ENCODE peak calls at places on chromosomes 13 and 19, in seven cellular contexts. Q is activated CD4-positive, alpha-beta T cell treated with anti-CD3 and anti-CD28 coated beads, Interleukin-2, amount 10 ng/mL, durations not matched to agents 7 days and 5 days; I is neural crest cell; L is central memory CD4-positive, alpha-beta T cell; M is tibial nerve; T is ecto neural progenitor cell; B is CD8-positive, alpha-beta memory T cell. E is an unnamed sample.

GRCh38 chr13:41780736-41781708 is 179.9 kb downstream of the VWA8 start:
- DNase-seq in Q (no peak), I (no peak), L (no peak), M (no peak), T (no peak), B (no peak), E (no peak)

GRCh38 chr13:42011601-42012401 is 36.6 kb upstream of the DGKH start:
- DNase-seq in Q (no peak), I (no peak), L (no peak), M (no peak), T (no peak), B (no peak), E (no peak)

GRCh38 chr13:111058796-111059506 is 56.2 kb upstream of the ARHGEF7 start:
- DNase-seq in Q (no peak), I (no peak), L (no peak), M (no peak), T (no peak), B (no peak), E (no peak)

GRCh38 chr19:35216026-35216832 is 12.3 kb downstream of the FAM187B start:
- DNase-seq in Q (no peak), I (no peak), L (no peak), M (no peak), T (no peak), B (no peak), E (no peak)

GRCh38 chr13:111623743-111624505 is 303.5 kb downstream of the TEX29 start:
- DNase-seq in Q (no peak), I (no peak), L (no peak), M (no peak), T (peak; percentile 43), B (no peak), E (no peak)

GRCh38 chr13:23289917-23290357 is 109.2 kb downstream of the SGCG start:
- DNase-seq in Q (no peak), I (no peak), L (no peak), M (no peak), T (no peak), B (no peak), E (no peak)

GRCh38 chr13:114272977-114273376 is 8.4 kb upstream of the UPF3A start:
- DNase-seq in Q (no peak), I (no peak), L (no peak), M (no peak), T (no peak), B (no peak), E (no peak)

GRCh38 chr13:74301200-74302063 is 167.2 kb upstream of the KLF12 start:
- DNase-seq in Q (no peak), I (no peak), L (no peak), M (no peak), T (no peak), B (no peak), E (no peak)

GRCh38 chr19:3669134-3669436 is 31.2 kb downstream of the PIP5K1C start:
- DNase-seq in Q (no peak), I (no peak), L (no peak), M (no peak), T (no peak), B (no peak), E (no peak)

GRCh38 chr13:38657191-38657590 is 29.7 kb upstream of the FREM2 start:
- DNase-seq in Q (no peak), I (no peak), L (no peak), M (no peak), T (no peak), B (no peak), E (no peak)

GRCh38 chr19:920051-920857 is 3.1 kb downstream of the KISS1R start:
- DNase-seq in Q (peak; percentile 51), I (no peak), L (peak; percentile 66), M (no peak), T (peak; percentile 63), B (peak; percentile 85), E (peak; percentile 46)

GRCh38 chr19:34963531-34964406 is at the start of gene ZNF792:
- DNase-seq in Q (peak; percentile 44), I (peak; percentile 66), L (peak; percentile 30), M (peak; percentile 23), T (peak; percentile 81), B (peak; percentile 68), E (peak; percentile 28)

GRCh38 chr19:5652261-5652660 is 28.1 kb downstream of the MICOS13 start:
- DNase-seq in Q (no peak), I (no peak), L (no peak), M (no peak), T (no peak), B (no peak), E (no peak)

GRCh38 chr13:74210693-74211393 is 76.6 kb upstream of the KLF12 start:
- DNase-seq in Q (no peak), I (no peak), L (no peak), M (peak; percentile 9), T (no peak), B (no peak), E (no peak)

GRCh38 chr19:8585894-8586750 is 8.9 kb upstream of the MYO1F start:
- DNase-seq in Q (peak; percentile 70), I (peak; percentile 80), L (no peak), M (no peak), T (peak; percentile 85), B (peak; percentile 80), E (peak; percentile 43)

GRCh38 chr19:45142728-45143115 is 18.1 kb downstream of the NKPD1 start:
- DNase-seq in Q (no peak), I (no peak), L (no peak), M (no peak), T (no peak), B (no peak), E (no peak)

GRCh38 chr19:31356587-31357314 is 7.5 kb upstream of the TSHZ3 start:
- DNase-seq in Q (peak; percentile 48), I (no peak), L (peak; percentile 46), M (no peak), T (peak; percentile 71), B (peak; percentile 55), E (no peak)

GRCh38 chr13:23696610-23697009 is 126.4 kb downstream of the TNFRSF19 start:
- DNase-seq in Q (no peak), I (no peak), L (no peak), M (no peak), T (no peak), B (no peak), E (no peak)

GRCh38 chr19:12836529-12836863 is 1.8 kb upstream of the MAST1 start:
- DNase-seq in Q (no peak), I (no peak), L (no peak), M (no peak), T (no peak), B (no peak), E (no peak)

E was measured in T-cell.